ENCODE peak calls at places on chromosomes 3 and 15, in five cellular contexts. S is GM12865, W is cardiac fibroblast, N is neural progenitor cell, I is heart right ventricle. M is an unnamed sample.

GRCh38 chr3:121552379-121552778 is 6.6 kb upstream of the POLQ start:
- DNase-seq in N (no peak), W (peak), S (no peak), I (no peak), M (no peak)

GRCh38 chr15:71328453-71328852 is 213.2 kb downstream of the THSD4 start:
- DNase-seq in N (no peak), S (no peak), I (no peak), W (no peak), M (no peak)

GRCh38 chr15:88799341-88799740 is 3.9 kb upstream of the ACAN start:
- DNase-seq in W (no peak), I (no peak), N (no peak), S (no peak), M (no peak)

GRCh38 chr3:29385056-29385455 is 104.2 kb downstream of the RBMS3 start:
- DNase-seq in S (no peak), I (no peak), N (peak), W (peak), M (peak)

GRCh38 chr15:61364871-61365270 is 135.8 kb upstream of the RORA start:
- DNase-seq in N (peak), S (no peak), W (no peak), I (no peak), M (no peak)

GRCh38 chr3:97559398-97559797 is 205.2 kb upstream of the ARL6 start:
- DNase-seq in S (no peak), W (no peak), N (no peak), I (no peak), M (no peak)

GRCh38 chr3:52095990-52096775 is 39.8 kb upstream of the DUSP7 start:
- DNase-seq in S (no peak), I (no peak), N (no peak), W (no peak), M (no peak)

GRCh38 chr3:132537297-132537696 is 59.8 kb upstream of the ACKR4 start:
- DNase-seq in W (peak), I (no peak), N (no peak), S (no peak), M (no peak)

GRCh38 chr3:180324791-180325190 is 277.2 kb upstream of the TTC14 start:
- DNase-seq in W (no peak), S (no peak), N (no peak), I (peak), M (no peak)

DNA sequence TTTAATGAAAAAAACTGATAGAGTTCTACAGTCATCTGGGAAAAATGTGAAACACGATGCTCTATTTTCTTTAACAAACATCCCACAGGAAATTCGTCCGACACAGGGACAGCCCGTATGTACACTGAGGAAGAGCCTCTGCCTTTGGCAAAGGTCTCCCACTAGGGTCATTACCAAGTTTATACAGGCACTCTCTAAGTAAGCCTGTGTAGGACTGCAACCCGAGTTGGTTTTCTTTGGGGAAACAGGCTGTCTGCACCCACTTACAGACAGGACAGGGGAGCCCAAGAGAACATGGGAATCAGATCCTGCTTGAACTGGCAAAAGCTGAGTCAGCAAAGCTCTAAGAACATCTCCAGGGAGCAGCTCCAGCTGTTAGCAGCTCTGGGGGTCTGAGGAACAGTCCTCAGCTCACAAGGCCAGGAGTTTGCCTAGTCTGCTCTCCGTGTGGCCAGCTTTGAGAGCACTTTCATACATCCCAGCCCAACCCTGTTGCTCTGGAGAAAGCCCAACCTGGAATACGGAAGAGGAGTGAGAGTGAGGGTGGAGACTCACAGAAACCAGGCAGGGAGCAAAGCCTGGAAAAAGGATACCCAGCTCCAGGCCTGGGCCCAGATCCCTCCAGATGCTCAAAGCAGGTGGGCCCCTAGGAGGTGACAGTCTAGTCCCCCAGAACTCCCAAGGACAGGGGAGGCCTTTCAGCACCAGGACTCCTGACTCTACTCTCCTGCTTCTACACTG is 1.9 kb downstream of the TBC1D2B start:
- DNase-seq in I (no peak), N (peak), W (peak), S (no peak), M (peak)
- H3K4me3 ChIP-seq in I (peak), N (peak), W (peak), S (peak), M (peak)

DNA sequence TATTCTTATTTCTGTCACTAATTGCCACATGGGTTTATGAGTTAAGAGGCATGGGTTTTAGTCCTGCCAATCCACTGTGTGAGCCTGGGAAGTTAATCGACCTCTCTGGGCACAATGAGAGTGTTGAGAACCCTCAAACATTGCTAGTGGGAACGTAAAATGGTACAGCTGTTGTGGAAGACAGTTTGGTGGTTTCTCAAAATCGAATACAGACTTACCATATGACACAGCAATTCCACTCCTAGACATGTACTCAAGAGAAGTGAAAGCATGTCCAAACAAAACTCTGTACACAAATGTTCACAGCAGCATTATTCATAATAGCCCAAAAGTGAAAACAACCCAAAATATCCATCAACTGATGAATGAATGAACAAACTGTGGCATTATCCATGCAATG is 5.7 kb upstream of the GNB5 start:
- DNase-seq in S (peak), N (no peak), I (no peak), W (no peak), M (no peak)
- TF ChIP-seq CTCF in S (no peak), N (no peak), I (no peak), W (no peak), M (no peak)

DNA sequence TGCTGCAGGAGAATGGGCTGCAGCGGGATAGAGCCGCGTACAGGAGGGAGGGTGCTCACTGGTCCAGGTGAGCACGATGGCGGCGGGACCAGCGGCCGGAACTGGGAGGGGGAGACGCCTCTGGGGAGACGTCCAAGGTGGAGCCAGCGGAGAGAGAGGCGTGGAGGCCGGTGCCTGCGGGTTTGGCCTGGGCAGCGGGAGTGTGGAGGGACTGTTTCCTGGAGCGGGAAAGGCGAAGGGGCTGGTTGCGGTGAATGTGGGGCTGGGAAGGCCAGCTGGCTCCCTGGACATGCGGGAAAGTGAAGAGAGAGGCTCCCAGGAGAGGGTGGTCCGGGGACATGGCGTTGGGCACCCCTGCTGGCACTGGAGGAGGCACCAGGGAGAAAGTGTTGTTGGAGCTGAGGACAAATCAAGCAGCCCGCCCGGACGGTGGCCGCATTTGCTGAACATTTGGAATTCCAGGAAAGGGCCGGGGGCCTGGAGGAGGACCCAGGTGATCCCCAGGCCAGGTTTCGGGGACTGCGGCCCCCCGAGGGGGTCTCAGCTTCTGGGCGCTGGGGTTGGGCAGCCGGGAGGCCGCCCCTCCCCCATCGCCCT is 34.3 kb downstream of the DNAJB8 start:
- DNase-seq in I (no peak), W (no peak), N (peak), S (no peak), M (no peak)
- H3K4me3 ChIP-seq in I (peak), W (no peak), N (peak), S (no peak), M (no peak)

GRCh38 chr15:95176794-95177577 is 945.6 kb downstream of the MCTP2 start:
- DNase-seq in S (no peak), I (no peak), W (no peak), N (peak), M (no peak)
- TF ChIP-seq CTCF in S (no peak), I (no peak), W (no peak), N (peak), M (no peak)

DNA sequence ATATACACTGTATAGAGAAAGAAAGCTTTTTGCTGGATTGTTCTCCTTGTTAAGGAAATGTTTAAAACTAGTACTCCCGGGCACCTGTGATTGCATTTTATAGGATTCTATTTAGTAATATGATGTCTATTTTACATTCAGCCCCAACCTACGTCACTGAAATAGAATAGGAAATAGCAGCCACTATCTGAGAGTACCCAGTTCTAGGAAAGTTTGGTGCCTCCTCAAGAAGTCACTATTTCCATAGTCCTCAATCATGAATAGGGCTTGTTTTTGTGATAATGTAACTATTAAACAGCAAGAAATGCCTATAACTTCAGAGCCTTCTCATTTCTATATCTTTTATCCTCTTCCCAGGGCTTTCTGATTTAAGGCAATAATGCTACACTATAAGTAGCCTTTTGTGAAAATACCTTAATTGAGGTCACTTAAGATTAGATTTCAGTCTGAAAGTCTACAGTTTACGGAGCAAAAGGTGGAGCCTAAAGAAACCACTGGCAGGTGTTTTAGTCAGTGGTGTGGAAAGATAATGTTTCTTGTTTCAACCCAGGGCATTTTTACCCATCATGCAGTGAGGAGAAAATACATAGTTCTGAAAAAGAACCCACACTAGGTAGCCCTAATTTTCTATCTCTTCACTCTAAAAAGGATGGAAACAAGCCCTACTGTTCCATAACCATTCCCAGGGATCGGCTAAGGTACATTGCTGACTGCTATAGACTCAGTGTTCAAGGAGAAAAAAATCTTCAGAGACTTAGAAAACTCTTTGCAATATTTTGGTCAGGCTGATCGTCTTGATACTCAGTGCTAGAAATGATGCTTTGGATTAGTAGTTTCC is 38.7 kb downstream of the TIGIT start:
- DNase-seq in W (no peak), I (no peak), N (no peak), S (peak), M (no peak)
- H3K4me3 ChIP-seq in W (no peak), I (no peak), N (no peak), S (no peak), M (no peak)

GRCh38 chr15:34436956-34437442 is 609 bp downstream of the GOLGA8A start:
- DNase-seq in W (peak), N (peak), S (peak), I (peak), M (peak)
- TF ChIP-seq CTCF in W (no peak), N (peak), S (peak), I (no peak), M (peak)

M was measured in astrocyte of the spinal cord.